ENCODE peak calls at places on chromosome 2, in eight cellular contexts. One of them, this sample, is unnamed. For H3K79me2, the result is how much of the 10 kb centered on the place peaks cover.

GRCh38 chr2:111705206-111705605 is 178.8 kb downstream of the ANAPC1 start:
- DNase-seq in fibroblast of lung: no peak
- DNase-seq in OCI-LY7: peak
- DNase-seq in GM23338: no peak
- DNase-seq in astrocyte: no peak
- DNase-seq in K562: no peak
- DNase-seq in endothelial cell of umbilical vein: no peak
- DNase-seq in PC-9: no peak
- DNase-seq in this sample: no peak

GRCh38 chr2:95323347-95324155 is 26.4 kb downstream of the KCNIP3 start:
- DNase-seq in fibroblast of lung: peak
- DNase-seq in OCI-LY7: peak
- DNase-seq in GM23338: peak
- DNase-seq in astrocyte: no peak
- DNase-seq in K562: peak
- DNase-seq in endothelial cell of umbilical vein: no peak
- DNase-seq in PC-9: peak
- DNase-seq in this sample: peak

GRCh38 chr2:237682901-237683670 is 55.7 kb downstream of the LRRFIP1 start:
- DNase-seq in fibroblast of lung: no peak
- DNase-seq in OCI-LY7: no peak
- DNase-seq in GM23338: no peak
- DNase-seq in astrocyte: no peak
- DNase-seq in K562: no peak
- DNase-seq in endothelial cell of umbilical vein: no peak
- DNase-seq in PC-9: peak
- DNase-seq in this sample: no peak

GRCh38 chr2:160993543-160994090 is 166.6 kb upstream of the TANK start:
- DNase-seq in fibroblast of lung: no peak
- DNase-seq in OCI-LY7: no peak
- DNase-seq in GM23338: no peak
- DNase-seq in astrocyte: no peak
- DNase-seq in K562: no peak
- DNase-seq in endothelial cell of umbilical vein: no peak
- DNase-seq in PC-9: no peak
- DNase-seq in this sample: no peak

GRCh38 chr2:99880148-99880983 is 262.0 kb downstream of the AFF3 start:
- DNase-seq in fibroblast of lung: peak
- DNase-seq in OCI-LY7: no peak
- DNase-seq in GM23338: no peak
- DNase-seq in astrocyte: peak
- DNase-seq in K562: no peak
- DNase-seq in endothelial cell of umbilical vein: peak
- DNase-seq in PC-9: no peak
- DNase-seq in this sample: peak

GRCh38 chr2:232385660-232386489 is 7.3 kb downstream of the ALPP start:
- DNase-seq in fibroblast of lung: peak
- DNase-seq in OCI-LY7: no peak
- DNase-seq in GM23338: peak
- DNase-seq in astrocyte: peak
- DNase-seq in K562: no peak
- DNase-seq in endothelial cell of umbilical vein: peak
- DNase-seq in PC-9: peak
- DNase-seq in this sample: peak

GRCh38 chr2:39411186-39411944 is 25.7 kb downstream of the MAP4K3 start:
- DNase-seq in fibroblast of lung: peak
- DNase-seq in OCI-LY7: no peak
- DNase-seq in GM23338: no peak
- DNase-seq in astrocyte: peak
- DNase-seq in K562: no peak
- DNase-seq in endothelial cell of umbilical vein: peak
- DNase-seq in PC-9: no peak
- DNase-seq in this sample: peak

GRCh38 chr2:78546843-78547242 is 478.7 kb upstream of the REG3G start:
- DNase-seq in fibroblast of lung: no peak
- DNase-seq in OCI-LY7: no peak
- DNase-seq in GM23338: no peak
- DNase-seq in astrocyte: no peak
- DNase-seq in K562: no peak
- DNase-seq in endothelial cell of umbilical vein: no peak
- DNase-seq in PC-9: peak
- DNase-seq in this sample: no peak

GRCh38 chr2:104861295-104862060 is 7.6 kb downstream of the POU3F3 start:
- DNase-seq in fibroblast of lung: no peak
- DNase-seq in OCI-LY7: no peak
- DNase-seq in GM23338: peak
- DNase-seq in astrocyte: no peak
- DNase-seq in K562: no peak
- DNase-seq in endothelial cell of umbilical vein: no peak
- DNase-seq in PC-9: no peak
- DNase-seq in this sample: no peak

DNA sequence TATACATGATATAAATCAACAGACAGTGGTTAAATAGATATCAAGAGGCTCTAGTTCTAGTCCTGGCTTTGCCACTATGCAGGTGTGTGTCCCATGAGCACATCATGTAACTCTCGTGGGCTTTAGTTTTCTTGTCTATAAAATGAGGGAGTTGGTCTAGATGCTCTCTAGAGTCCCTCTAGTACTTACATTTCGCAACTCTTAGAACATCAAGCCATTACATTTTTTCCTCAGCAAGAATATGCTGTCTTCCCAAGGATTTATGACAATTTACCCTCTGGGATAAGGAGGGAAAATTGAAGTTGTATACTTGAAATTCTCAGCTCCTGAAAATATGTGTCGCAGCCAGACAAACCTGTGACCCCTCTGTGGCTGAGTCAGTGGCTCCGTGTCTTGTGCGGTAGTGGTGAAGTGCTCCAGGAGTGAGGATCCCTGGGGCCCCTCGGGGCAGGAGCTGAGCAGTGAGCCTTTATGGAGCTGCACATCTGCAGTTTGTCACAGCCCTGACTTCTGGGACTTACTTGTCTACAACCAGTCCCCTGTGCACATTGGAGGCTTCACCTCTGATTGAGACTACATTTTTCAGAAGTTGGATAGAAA is 6.8 kb downstream of the PKP4 start:
- DNase-seq in fibroblast of lung: no peak
- DNase-seq in OCI-LY7: no peak
- DNase-seq in GM23338: no peak
- DNase-seq in astrocyte: no peak
- DNase-seq in K562: no peak
- DNase-seq in endothelial cell of umbilical vein: no peak
- DNase-seq in PC-9: no peak
- DNase-seq in this sample: no peak
- H3K79me2 ChIP-seq in fibroblast of lung: half or more
- H3K79me2 ChIP-seq in OCI-LY7: under half
- H3K79me2 ChIP-seq in GM23338: half or more
- H3K79me2 ChIP-seq in astrocyte: half or more
- H3K79me2 ChIP-seq in K562: half or more
- H3K79me2 ChIP-seq in endothelial cell of umbilical vein: half or more
- H3K79me2 ChIP-seq in PC-9: half or more
- H3K79me2 ChIP-seq in this sample: half or more

GRCh38 chr2:119769645-119770044 is 9.9 kb downstream of the PTPN4 start:
- DNase-seq in fibroblast of lung: no peak
- DNase-seq in OCI-LY7: no peak
- DNase-seq in GM23338: no peak
- DNase-seq in astrocyte: no peak
- DNase-seq in K562: no peak
- DNase-seq in endothelial cell of umbilical vein: no peak
- DNase-seq in PC-9: no peak
- DNase-seq in this sample: no peak

GRCh38 chr2:119772767-119773166 is 13.0 kb downstream of the PTPN4 start:
- DNase-seq in fibroblast of lung: no peak
- DNase-seq in OCI-LY7: no peak
- DNase-seq in GM23338: no peak
- DNase-seq in astrocyte: no peak
- DNase-seq in K562: no peak
- DNase-seq in endothelial cell of umbilical vein: no peak
- DNase-seq in PC-9: no peak
- DNase-seq in this sample: no peak

GRCh38 chr2:119772128-119772527 is 12.4 kb downstream of the PTPN4 start:
- DNase-seq in fibroblast of lung: no peak
- DNase-seq in OCI-LY7: no peak
- DNase-seq in GM23338: no peak
- DNase-seq in astrocyte: no peak
- DNase-seq in K562: no peak
- DNase-seq in endothelial cell of umbilical vein: no peak
- DNase-seq in PC-9: no peak
- DNase-seq in this sample: peak

GRCh38 chr2:119771331-119771730 is 11.6 kb downstream of the PTPN4 start:
- DNase-seq in fibroblast of lung: no peak
- DNase-seq in OCI-LY7: no peak
- DNase-seq in GM23338: no peak
- DNase-seq in astrocyte: no peak
- DNase-seq in K562: no peak
- DNase-seq in endothelial cell of umbilical vein: peak
- DNase-seq in PC-9: no peak
- DNase-seq in this sample: no peak

DNA sequence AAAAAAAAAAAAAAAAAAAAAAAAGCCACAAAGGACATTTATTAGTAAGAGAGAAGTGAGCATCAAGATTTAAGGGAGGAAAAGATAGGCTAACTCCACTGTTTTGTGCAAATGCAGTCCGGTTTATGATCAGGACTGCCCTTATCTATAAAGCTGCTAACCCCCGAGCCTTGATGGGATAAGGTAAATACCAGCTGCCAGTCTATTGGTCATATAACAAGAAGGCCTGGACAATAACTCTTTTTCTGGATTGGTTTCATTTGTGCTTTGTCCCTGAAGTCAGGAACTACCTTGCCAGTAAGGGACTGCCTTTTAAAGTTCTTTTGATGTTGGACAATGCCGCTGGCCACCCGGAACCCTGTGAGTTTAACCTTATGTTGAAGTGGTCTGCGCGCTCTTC is 15.4 kb downstream of the PTPN4 start:
- DNase-seq in fibroblast of lung: no peak
- DNase-seq in OCI-LY7: no peak
- DNase-seq in GM23338: no peak
- DNase-seq in astrocyte: no peak
- DNase-seq in K562: no peak
- DNase-seq in endothelial cell of umbilical vein: no peak
- DNase-seq in PC-9: no peak
- DNase-seq in this sample: no peak
- H3K79me2 ChIP-seq in fibroblast of lung: under half
- H3K79me2 ChIP-seq in OCI-LY7: under half
- H3K79me2 ChIP-seq in GM23338: half or more
- H3K79me2 ChIP-seq in astrocyte: under half
- H3K79me2 ChIP-seq in K562: under half
- H3K79me2 ChIP-seq in endothelial cell of umbilical vein: under half
- H3K79me2 ChIP-seq in PC-9: half or more
- H3K79me2 ChIP-seq in this sample: half or more

GRCh38 chr2:130844161-130844560 is 7.4 kb downstream of the ARHGEF4 start:
- DNase-seq in fibroblast of lung: no peak
- DNase-seq in OCI-LY7: no peak
- DNase-seq in GM23338: no peak
- DNase-seq in astrocyte: no peak
- DNase-seq in K562: no peak
- DNase-seq in endothelial cell of umbilical vein: no peak
- DNase-seq in PC-9: no peak
- DNase-seq in this sample: no peak
- H3K79me2 ChIP-seq in fibroblast of lung: under half
- H3K79me2 ChIP-seq in OCI-LY7: under half
- H3K79me2 ChIP-seq in GM23338: under half
- H3K79me2 ChIP-seq in astrocyte: under half
- H3K79me2 ChIP-seq in K562: under half
- H3K79me2 ChIP-seq in endothelial cell of umbilical vein: under half
- H3K79me2 ChIP-seq in PC-9: under half
- H3K79me2 ChIP-seq in this sample: half or more

DNA sequence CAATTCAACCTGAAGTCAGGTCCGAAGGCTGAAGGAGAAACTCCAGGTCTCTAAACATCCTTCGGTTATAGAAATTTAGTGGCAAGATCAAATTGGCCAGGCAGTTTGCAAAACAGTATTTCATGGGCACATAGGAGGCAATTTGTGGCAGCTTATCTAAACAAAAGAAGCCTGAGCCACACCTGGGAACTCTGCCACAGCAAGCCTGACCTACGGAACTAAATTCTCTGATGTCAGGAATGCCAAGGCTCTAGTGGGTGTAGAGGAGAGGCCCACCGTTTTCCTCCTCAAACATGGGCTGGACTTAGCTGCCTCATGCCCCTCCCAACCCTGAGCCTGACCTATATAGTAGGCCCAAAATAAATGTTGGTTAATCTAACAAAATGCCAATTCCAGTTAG is 16.0 kb downstream of the SATB2 start:
- DNase-seq in fibroblast of lung: no peak
- DNase-seq in OCI-LY7: no peak
- DNase-seq in GM23338: no peak
- DNase-seq in astrocyte: no peak
- DNase-seq in K562: no peak
- DNase-seq in endothelial cell of umbilical vein: no peak
- DNase-seq in PC-9: no peak
- DNase-seq in this sample: no peak
- H3K79me2 ChIP-seq in fibroblast of lung: under half
- H3K79me2 ChIP-seq in OCI-LY7: under half
- H3K79me2 ChIP-seq in GM23338: under half
- H3K79me2 ChIP-seq in astrocyte: under half
- H3K79me2 ChIP-seq in K562: half or more
- H3K79me2 ChIP-seq in endothelial cell of umbilical vein: under half
- H3K79me2 ChIP-seq in PC-9: under half
- H3K79me2 ChIP-seq in this sample: under half

This sample was measured in mammary epithelial cell.